ENCODE peak calls at places on chromosome 20, in four cellular contexts. Z, N, F and Q are unnamed samples.

GRCh38 chr20:56422131-56422823 is 10.2 kb downstream of the CASS4 start:
- DNase-seq in F (no peak), N (no peak), Z (no peak), Q (peak)

GRCh38 chr20:22862645-22863230 is 172.4 kb upstream of the SSTR4 start:
- DNase-seq in F (no peak), N (no peak), Z (no peak), Q (no peak)

GRCh38 chr20:51574248-51575033 is 31.9 kb upstream of the NFATC2 start:
- DNase-seq in Z (no peak), F (no peak), N (no peak), Q (no peak)

GRCh38 chr20:53948383-53949318 is 121.7 kb downstream of the BCAS1 start:
- DNase-seq in Z (no peak), F (no peak), N (no peak), Q (no peak)

GRCh38 chr20:57500941-57501340 is 24.0 kb downstream of the CTCFL start:
- DNase-seq in Z (no peak), N (no peak), F (no peak), Q (no peak)

GRCh38 chr20:9071976-9072726 is 3.3 kb downstream of the PLCB4 start:
- DNase-seq in Z (no peak), F (no peak), N (no peak), Q (no peak)

GRCh38 chr20:12371955-12372354 is 454.3 kb downstream of the BTBD3 start:
- DNase-seq in F (no peak), Z (no peak), N (no peak), Q (no peak)

GRCh38 chr20:51563597-51564332 is 21.2 kb upstream of the NFATC2 start:
- DNase-seq in Z (no peak), F (peak), N (peak), Q (peak)

GRCh38 chr20:11447371-11448100 is 470.2 kb upstream of the BTBD3 start:
- DNase-seq in F (no peak), N (no peak), Z (no peak), Q (no peak)

GRCh38 chr20:59932616-59933295 is 681 bp downstream of the SYCP2 start:
- DNase-seq in F (no peak), Z (no peak), N (no peak), Q (no peak)

GRCh38 chr20:60905919-60906318 is 346.1 kb upstream of the CDH4 start:
- DNase-seq in N (no peak), F (no peak), Z (no peak), Q (no peak)

GRCh38 chr20:53934421-53935352 is 135.7 kb downstream of the BCAS1 start:
- DNase-seq in F (no peak), Z (no peak), N (peak), Q (no peak)

GRCh38 chr20:11112837-11113236 is 439.0 kb upstream of the JAG1 start:
- DNase-seq in N (no peak), Z (no peak), F (no peak), Q (no peak)

GRCh38 chr20:10724774-10725173 is 51.0 kb upstream of the JAG1 start:
- DNase-seq in Z (no peak), N (no peak), F (no peak), Q (no peak)

GRCh38 chr20:33465536-33466302 is 22.2 kb upstream of the SNTA1 start:
- DNase-seq in Z (peak), N (peak), F (no peak), Q (no peak)

GRCh38 chr20:35953411-35954199 is 697 bp downstream of the SCAND1 start:
- DNase-seq in F (peak), N (peak), Z (peak), Q (peak)

GRCh38 chr20:34883087-34883688 is 6.8 kb downstream of the ACSS2 start:
- DNase-seq in F (no peak), Z (no peak), N (no peak), Q (no peak)

GRCh38 chr20:53608456-53609413 is 15.1 kb upstream of the ZNF217 start:
- DNase-seq in Z (no peak), F (peak), N (peak), Q (peak)

GRCh38 chr20:39253051-39253682 is 291.0 kb downstream of the DHX35 start:
- DNase-seq in N (no peak), Z (no peak), F (no peak), Q (no peak)

GRCh38 chr20:4151342-4151741 is 136.0 kb upstream of the RNF24 start:
- DNase-seq in Z (no peak), N (no peak), F (no peak), Q (no peak)

GRCh38 chr20:46999821-47000465 is 105.3 kb downstream of the EYA2 start:
- DNase-seq in N (no peak), F (no peak), Z (no peak), Q (peak)

GRCh38 chr20:38997622-38998021 is 35.5 kb downstream of the DHX35 start:
- DNase-seq in Z (no peak), N (no peak), F (no peak), Q (no peak)

GRCh38 chr20:61749406-61750075 is 316.1 kb downstream of the TAF4 start:
- DNase-seq in N (no peak), Z (no peak), F (no peak), Q (no peak)

GRCh38 chr20:62606551-62607201 is 35.6 kb upstream of the SLCO4A1 start:
- DNase-seq in N (peak), F (peak), Z (no peak), Q (no peak)

GRCh38 chr20:36119537-36119936 is 35.0 kb upstream of the EPB41L1 start:
- DNase-seq in F (no peak), N (no peak), Z (no peak), Q (no peak)

GRCh38 chr20:1876975-1877603 is 18.1 kb upstream of the SIRPA start:
- DNase-seq in F (no peak), Z (no peak), N (no peak), Q (no peak)

GRCh38 chr20:20211274-20211987 is 156.5 kb upstream of the INSM1 start:
- DNase-seq in F (no peak), N (no peak), Z (no peak), Q (no peak)

GRCh38 chr20:16666272-16666671 is 63.6 kb upstream of the SNRPB2 start:
- DNase-seq in F (no peak), Z (no peak), N (no peak), Q (no peak)
- TF ChIP-seq CTCF in F (no peak), Z (no peak), N (no peak), Q (no peak)

GRCh38 chr20:44599715-44600114 is 17.3 kb downstream of the PKIG start:
- DNase-seq in F (no peak), N (no peak), Z (no peak), Q (no peak)
- H3K4me3 ChIP-seq in F (no peak), N (no peak), Z (no peak), Q (no peak)

GRCh38 chr20:37518059-37518458 is 3.0 kb upstream of the NNAT start:
- DNase-seq in Z (no peak), F (peak), N (no peak), Q (no peak)

GRCh38 chr20:37520417-37520751 is 666 bp upstream of the NNAT start:
- DNase-seq in F (peak), N (no peak), Z (no peak), Q (no peak)

GRCh38 chr20:37518606-37519507 is 2.2 kb upstream of the NNAT start:
- DNase-seq in Z (no peak), F (peak), N (no peak), Q (no peak)

GRCh38 chr20:37521091-37521771 is at the start of gene NNAT:
- DNase-seq in F (peak), Z (no peak), N (no peak), Q (no peak)

GRCh38 chr20:37519508-37520416 is 1.3 kb upstream of the NNAT start:
- DNase-seq in Z (no peak), F (peak), N (no peak), Q (no peak)
- TF ChIP-seq CTCF in Z (no peak), F (no peak), N (no peak), Q (no peak)

GRCh38 chr20:48003021-48003420 is 217.7 kb upstream of the SULF2 start:
- DNase-seq in F (no peak), N (no peak), Z (no peak), Q (no peak)
- H3K4me3 ChIP-seq in F (no peak), N (no peak), Z (no peak), Q (no peak)

GRCh38 chr20:63952210-63952535 is 4.0 kb downstream of the UCKL1 start:
- DNase-seq in F (no peak), N (no peak), Z (no peak), Q (no peak)

GRCh38 chr20:63950701-63951397 is 5.4 kb downstream of the UCKL1 start:
- DNase-seq in Z (no peak), N (no peak), F (no peak), Q (no peak)

GRCh38 chr20:63953764-63954429 is 2.3 kb downstream of the UCKL1 start:
- DNase-seq in N (no peak), F (no peak), Z (no peak), Q (no peak)

GRCh38 chr20:63952769-63953168 is 3.4 kb downstream of the UCKL1 start:
- DNase-seq in Z (no peak), N (no peak), F (no peak), Q (no peak)

DNA sequence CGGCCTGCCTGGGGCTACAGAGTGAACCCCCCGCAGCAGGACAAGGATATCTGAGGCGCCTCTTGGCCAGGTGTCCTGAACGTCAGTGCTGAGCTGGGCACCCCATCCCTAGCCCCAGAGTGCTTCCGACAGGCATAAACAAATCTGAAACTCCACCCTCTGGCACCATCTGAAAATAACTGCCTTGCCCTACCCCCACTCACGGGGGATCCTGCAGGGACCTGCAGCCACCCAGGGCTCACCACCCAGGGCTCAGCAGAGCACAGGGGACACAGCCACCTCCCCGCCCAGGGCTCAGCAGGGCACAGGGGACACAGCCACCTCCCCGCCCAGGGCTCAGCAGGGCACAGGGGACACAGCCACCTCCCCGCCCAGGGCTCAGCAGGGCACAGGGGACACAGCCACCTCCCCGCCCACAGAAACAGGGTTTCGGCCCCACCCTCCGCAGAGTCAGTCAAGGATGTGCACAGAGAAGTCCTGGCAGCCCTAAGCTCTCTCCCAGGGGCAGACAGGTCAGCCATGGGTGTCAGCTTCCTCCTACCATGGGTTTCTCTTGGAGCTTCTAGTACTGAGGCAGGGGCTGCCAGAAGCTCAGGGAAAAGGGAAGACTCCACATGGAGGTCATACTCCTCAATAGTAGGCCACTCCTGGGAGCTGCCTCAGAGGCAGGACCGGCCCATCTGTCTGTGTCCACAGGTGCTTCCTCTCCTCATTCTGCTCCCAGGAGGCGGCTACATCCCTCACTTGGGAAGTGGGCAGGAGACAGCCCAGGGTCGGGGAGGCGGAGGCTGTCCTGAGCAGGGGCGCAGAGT is 4.6 kb downstream of the UCKL1 start:
- DNase-seq in Z (no peak), F (no peak), N (no peak), Q (no peak)
- TF ChIP-seq CTCF in Z (no peak), F (no peak), N (no peak), Q (no peak)

GRCh38 chr20:49984426-49985153 is 1.8 kb downstream of the SNAI1 start:
- DNase-seq in F (no peak), N (no peak), Z (no peak), Q (no peak)
- H3K4me3 ChIP-seq in F (peak), N (no peak), Z (peak), Q (no peak)